ENCODE peak calls at places on chromosomes 2 and 18, in seven cellular contexts. T, B, Q, X, J, O and C are unnamed samples.

GRCh38 chr2:38763226-38763625 is 12.1 kb upstream of the SRSF7 start:
- DNase-seq in T (no peak), B (no peak), Q (no peak), X (no peak), J (no peak), O (no peak), C (no peak)

GRCh38 chr2:65020943-65021528 is 31.8 kb downstream of the SLC1A4 start:
- DNase-seq in T (no peak), B (no peak), Q (no peak), X (no peak), J (no peak), O (no peak), C (no peak)

GRCh38 chr2:188381614-188382013 is 89.9 kb downstream of the GULP1 start:
- DNase-seq in T (no peak), B (no peak), Q (no peak), X (peak; percentile 87), J (no peak), O (no peak), C (no peak)

GRCh38 chr2:46430413-46430812 is 49.0 kb upstream of the TMEM247 start:
- DNase-seq in T (no peak), B (no peak), Q (no peak), X (no peak), J (no peak), O (no peak), C (no peak)

GRCh38 chr2:3454802-3455201 is 64.5 kb downstream of the ADI1 start:
- DNase-seq in T (no peak), B (no peak), Q (no peak), X (no peak), J (no peak), O (no peak), C (no peak)

GRCh38 chr2:107337209-107337898 is 451.4 kb upstream of the ST6GAL2 start:
- DNase-seq in T (no peak), B (no peak), Q (no peak), X (peak; percentile 6), J (peak; percentile 83), O (peak; percentile 36), C (no peak)

GRCh38 chr2:3170792-3171455 is 206.7 kb downstream of the EIPR1 start:
- DNase-seq in T (no peak), B (no peak), Q (peak; percentile 55), X (no peak), J (no peak), O (no peak), C (no peak)

GRCh38 chr2:237894986-237895543 is 35.6 kb downstream of the RAMP1 start:
- DNase-seq in T (no peak), B (no peak), Q (peak; percentile 33), X (no peak), J (no peak), O (no peak), C (no peak)

GRCh38 chr2:66456183-66457041 is 21.5 kb downstream of the MEIS1 start:
- DNase-seq in T (no peak), B (no peak), Q (no peak), X (peak; percentile 48), J (no peak), O (no peak), C (no peak)

GRCh38 chr2:227597993-227598392 is 700 bp upstream of the SCYGR2 start:
- DNase-seq in T (no peak), B (no peak), Q (no peak), X (peak; percentile 47), J (no peak), O (no peak), C (no peak)

GRCh38 chr18:5890606-5891360 is 4.5 kb downstream of the TMEM200C start:
- DNase-seq in T (no peak), B (no peak), Q (peak; percentile 80), X (no peak), J (no peak), O (no peak), C (no peak)

GRCh38 chr2:75090770-75091515 is 108.4 kb downstream of the TACR1 start:
- DNase-seq in T (no peak), B (no peak), Q (no peak), X (no peak), J (no peak), O (no peak), C (no peak)

GRCh38 chr18:32026491-32027086 is 8.0 kb downstream of the RNF125 start:
- DNase-seq in T (no peak), B (no peak), Q (no peak), X (no peak), J (no peak), O (no peak), C (no peak)

GRCh38 chr2:73156539-73157124 is 43.9 kb upstream of the RAB11FIP5 start:
- DNase-seq in T (no peak), B (no peak), Q (no peak), X (peak; percentile 84), J (no peak), O (peak; percentile 60), C (no peak)

GRCh38 chr2:108267117-108267516 is 21.6 kb upstream of the SULT1C2 start:
- DNase-seq in T (no peak), B (no peak), Q (no peak), X (peak; percentile 80), J (peak; percentile 89), O (peak; percentile 59), C (no peak)

GRCh38 chr18:6920099-6920955 is 190.8 kb downstream of the ARHGAP28 start:
- DNase-seq in T (no peak), B (no peak), Q (no peak), X (peak; percentile 61), J (peak; percentile 21), O (peak; percentile 20), C (no peak)

GRCh38 chr2:232113821-232114220 is 152.3 kb downstream of the DIS3L2 start:
- DNase-seq in T (no peak), B (no peak), Q (no peak), X (peak; percentile 61), J (no peak), O (no peak), C (no peak)

GRCh38 chr2:191748528-191749180 is 70.7 kb downstream of the NABP1 start:
- DNase-seq in T (no peak), B (no peak), Q (no peak), X (peak; percentile 37), J (no peak), O (no peak), C (no peak)

GRCh38 chr2:181319291-181319690 is 137.9 kb upstream of the ITGA4 start:
- DNase-seq in T (no peak), B (no peak), Q (no peak), X (no peak), J (no peak), O (no peak), C (no peak)

GRCh38 chr2:241035142-241035817 is 36.9 kb downstream of the SNED1 start:
- DNase-seq in T (no peak), B (peak; percentile 54), Q (peak; percentile 76), X (no peak), J (no peak), O (no peak), C (no peak)

GRCh38 chr2:119387381-119388129 is 20.8 kb downstream of the DBI start:
- DNase-seq in T (no peak), B (no peak), Q (no peak), X (peak; percentile 24), J (peak; percentile 80), O (peak; percentile 90), C (peak; percentile 81)

GRCh38 chr2:114550895-114551793 is 108.7 kb downstream of the DPP10 start:
- DNase-seq in T (no peak), B (no peak), Q (no peak), X (peak; percentile 26), J (peak; percentile 1), O (peak; percentile 20), C (no peak)

GRCh38 chr2:157032019-157032418 is 225.5 kb upstream of the GALNT5 start:
- DNase-seq in T (no peak), B (no peak), Q (no peak), X (peak; percentile 96), J (peak; percentile 83), O (peak; percentile 8), C (no peak)

GRCh38 chr2:84807063-84807485 is 73.8 kb downstream of the TRABD2A start:
- DNase-seq in T (no peak), B (no peak), Q (no peak), X (peak; percentile 98), J (peak; percentile 97), O (peak; percentile 83), C (no peak)

GRCh38 chr18:12659904-12660605 is 2.1 kb upstream of the SPIRE1 start:
- DNase-seq in T (no peak), B (peak; percentile 21), Q (no peak), X (peak; percentile 83), J (no peak), O (no peak), C (no peak)

GRCh38 chr2:200585730-200586643 is at the start of gene AOX1:
- DNase-seq in T (no peak), B (no peak), Q (peak; percentile 84), X (peak; percentile 84), J (no peak), O (peak; percentile 23), C (peak; percentile 82)

GRCh38 chr2:186573528-186573927 is 16.3 kb upstream of the ITGAV start:
- DNase-seq in T (no peak), B (no peak), Q (no peak), X (no peak), J (no peak), O (no peak), C (no peak)

GRCh38 chr18:44680271-44681038 is at the start of gene SETBP1:
- DNase-seq in T (no peak), B (peak; percentile 5), Q (peak; percentile 91), X (peak; percentile 19), J (no peak), O (peak; percentile 28), C (peak; percentile 69)